ENCODE peak calls at places on chromosomes 6 and 20, in six cellular contexts. G is GM20000, O is cardiac muscle cell, U is H9, F is endodermal cell, X is heart left ventricle. Y is an unnamed sample.

GRCh38 chr6:13725570-13725969 is 13.9 kb upstream of the RANBP9 start:
- DNase-seq in G (no peak), O (no peak), U (no peak), F (no peak), X (no peak), Y (no peak)

GRCh38 chr6:53943410-53943809 is 148.6 kb downstream of the LRRC1 start:
- DNase-seq in G (no peak), O (peak), U (no peak), F (no peak), X (no peak), Y (no peak)

GRCh38 chr6:41278699-41279405 is 7.6 kb downstream of the TREM1 start:
- DNase-seq in G (peak), O (peak), U (peak), F (peak), X (peak), Y (peak)

GRCh38 chr6:163958646-163959045 is 544.1 kb downstream of the QKI start:
- DNase-seq in G (no peak), O (peak), U (no peak), F (no peak), X (no peak), Y (no peak)

GRCh38 chr6:116170358-116171057 is 44.6 kb upstream of the COL10A1 start:
- DNase-seq in G (no peak), O (no peak), U (no peak), F (peak), X (no peak), Y (no peak)

GRCh38 chr6:14542670-14543366 is 425.2 kb downstream of the CD83 start:
- DNase-seq in G (peak), O (peak), U (no peak), F (no peak), X (peak), Y (no peak)

GRCh38 chr20:49337357-49337756 is 59.5 kb upstream of the ZNFX1 start:
- DNase-seq in G (no peak), O (no peak), U (no peak), F (no peak), X (no peak), Y (no peak)

GRCh38 chr6:27139753-27140522 is 107.6 kb upstream of the PRSS16 start:
- DNase-seq in G (no peak), O (peak), U (no peak), F (peak), X (no peak), Y (peak)

GRCh38 chr6:56890683-56891429 is 64.1 kb upstream of the BEND6 start:
- DNase-seq in G (peak), O (peak), U (no peak), F (no peak), X (no peak), Y (no peak)

GRCh38 chr6:35967059-35967769 is 46.3 kb upstream of the SRPK1 start:
- DNase-seq in G (no peak), O (no peak), U (no peak), F (no peak), X (no peak), Y (no peak)

GRCh38 chr6:122609881-122610689 is at the start of gene PKIB:
- DNase-seq in G (peak), O (peak), U (peak), F (peak), X (peak), Y (peak)

GRCh38 chr6:133132583-133132982 is 108.6 kb upstream of the EYA4 start:
- DNase-seq in G (no peak), O (no peak), U (no peak), F (peak), X (no peak), Y (no peak)

GRCh38 chr6:16438677-16439615 is 200.6 kb downstream of the GMPR start:
- DNase-seq in G (peak), O (peak), U (no peak), F (no peak), X (no peak), Y (no peak)

GRCh38 chr20:49656304-49656703 is 57.4 kb downstream of the B4GALT5 start:
- DNase-seq in G (no peak), O (no peak), U (no peak), F (no peak), X (no peak), Y (no peak)

GRCh38 chr20:53079883-53080282 is 107.7 kb downstream of the TSHZ2 start:
- DNase-seq in G (no peak), O (no peak), U (no peak), F (no peak), X (no peak), Y (no peak)

GRCh38 chr6:17986656-17987575 is 519 bp downstream of the KIF13A start:
- DNase-seq in G (peak), O (peak), U (peak), F (peak), X (peak), Y (peak)

GRCh38 chr6:134669531-134669930 is 280.4 kb downstream of the ALDH8A1 start:
- DNase-seq in G (no peak), O (no peak), U (no peak), F (no peak), X (no peak), Y (no peak)

GRCh38 chr20:3749689-3750639 is 17.5 kb downstream of the HSPA12B start:
- DNase-seq in G (peak), O (no peak), U (peak), F (peak), X (no peak), Y (peak)

GRCh38 chr6:144468709-144469108 is 183.6 kb downstream of the UTRN start:
- DNase-seq in G (no peak), O (no peak), U (no peak), F (no peak), X (no peak), Y (no peak)

GRCh38 chr6:150328744-150329400 is 39.9 kb upstream of the IYD start:
- DNase-seq in G (no peak), O (no peak), U (no peak), F (no peak), X (no peak), Y (no peak)

GRCh38 chr6:68226460-68226859 is 408.6 kb upstream of the ADGRB3 start:
- DNase-seq in G (no peak), O (peak), U (no peak), F (no peak), X (no peak), Y (peak)
- TF ChIP-seq CTCF in G (peak), O (peak), U (peak), F (peak), X (no peak), Y (peak)

GRCh38 chr20:6122873-6123649 is at the start of gene FERMT1:
- DNase-seq in G (peak), O (peak), U (peak), F (peak), X (peak), Y (peak)
- TF ChIP-seq CTCF in G (no peak), O (peak), U (peak), F (peak), X (no peak), Y (no peak)

GRCh38 chr6:50380409-50381105 is 330.8 kb upstream of the DEFB112 start:
- DNase-seq in G (no peak), O (no peak), U (no peak), F (no peak), X (no peak), Y (no peak)

DNA sequence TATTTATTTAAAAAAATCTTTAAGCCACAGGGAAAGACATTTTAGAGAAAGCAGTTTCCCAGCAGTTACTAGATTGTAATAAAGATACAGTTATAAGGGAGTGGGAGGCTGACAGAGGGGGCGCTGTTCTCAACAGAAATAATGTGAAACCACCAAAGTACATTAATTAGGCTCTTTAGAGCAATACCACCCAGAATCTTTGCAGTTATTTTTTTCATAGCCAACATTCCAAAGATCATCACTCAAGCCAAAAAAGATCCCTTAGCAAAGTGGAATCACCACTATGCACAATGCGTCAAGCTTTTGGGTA is 331.3 kb upstream of the DEFB112 start:
- DNase-seq in G (no peak), O (no peak), U (no peak), F (peak), X (no peak), Y (peak)
- TF ChIP-seq CTCF in G (no peak), O (no peak), U (peak), F (peak), X (no peak), Y (peak)

GRCh38 chr6:45036101-45036500 is 292.0 kb upstream of the RUNX2 start:
- DNase-seq in G (no peak), O (no peak), U (no peak), F (no peak), X (no peak), Y (no peak)

GRCh38 chr6:45038226-45038625 is 289.9 kb upstream of the RUNX2 start:
- DNase-seq in G (no peak), O (no peak), U (no peak), F (no peak), X (no peak), Y (no peak)

GRCh38 chr6:45031601-45032000 is 296.5 kb upstream of the RUNX2 start:
- DNase-seq in G (no peak), O (no peak), U (no peak), F (no peak), X (no peak), Y (no peak)

GRCh38 chr6:45032426-45032825 is 295.7 kb upstream of the RUNX2 start:
- DNase-seq in G (no peak), O (no peak), U (no peak), F (no peak), X (no peak), Y (no peak)
- TF ChIP-seq CTCF in G (no peak), O (no peak), U (no peak), F (no peak), X (no peak), Y (no peak)

DNA sequence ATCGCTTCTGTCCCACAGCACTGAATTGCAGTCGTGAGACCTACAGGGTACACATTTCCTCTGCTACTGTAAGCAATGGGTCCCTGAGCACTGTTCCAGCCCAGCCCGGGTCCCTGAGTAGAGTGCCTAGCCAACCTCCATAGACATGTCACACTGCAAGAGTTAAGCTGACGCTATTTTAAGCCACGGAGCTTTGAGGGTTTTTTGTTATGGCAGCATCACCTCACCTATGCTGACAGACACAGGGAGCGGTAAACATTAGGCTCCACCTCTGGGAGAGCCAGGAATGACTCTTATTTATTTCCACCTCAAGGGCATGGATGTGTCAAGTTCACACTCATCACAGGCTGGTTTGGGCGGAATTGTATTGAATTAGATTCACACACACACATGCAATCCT is 45.1 kb downstream of the GRM4 start:
- DNase-seq in G (no peak), O (no peak), U (no peak), F (no peak), X (no peak), Y (no peak)
- TF ChIP-seq CTCF in G (no peak), O (no peak), U (no peak), F (no peak), X (no peak), Y (no peak)

GRCh38 chr6:72580281-72580940 is 41.5 kb upstream of the KCNQ5 start:
- DNase-seq in G (peak), O (peak), U (peak), F (peak), X (no peak), Y (peak)
- TF ChIP-seq CTCF in G (no peak), O (peak), U (peak), F (peak), X (no peak), Y (no peak)

DNA sequence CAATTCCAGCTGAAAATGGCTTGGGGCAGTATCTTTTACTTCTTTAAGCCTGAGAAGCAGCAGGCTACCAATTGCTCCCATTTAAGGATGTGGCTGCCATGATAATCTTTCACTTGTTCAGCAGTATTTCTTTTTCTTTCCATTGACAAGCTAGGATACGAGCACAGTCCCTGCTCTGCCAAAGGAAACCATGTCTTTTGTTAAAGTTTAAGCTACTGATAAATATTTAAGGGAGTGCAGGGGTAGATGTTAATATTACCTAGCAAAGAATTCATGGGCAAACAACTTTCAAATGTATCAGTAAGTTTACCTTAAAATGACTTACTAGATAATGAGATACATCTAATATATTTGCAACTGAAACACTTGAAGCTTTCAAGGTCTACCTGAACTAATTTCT is 77.3 kb downstream of the OPN5 start:
- DNase-seq in G (no peak), O (no peak), U (no peak), F (no peak), X (no peak), Y (no peak)
- TF ChIP-seq CTCF in G (no peak), O (no peak), U (no peak), F (no peak), X (no peak), Y (no peak)

DNA sequence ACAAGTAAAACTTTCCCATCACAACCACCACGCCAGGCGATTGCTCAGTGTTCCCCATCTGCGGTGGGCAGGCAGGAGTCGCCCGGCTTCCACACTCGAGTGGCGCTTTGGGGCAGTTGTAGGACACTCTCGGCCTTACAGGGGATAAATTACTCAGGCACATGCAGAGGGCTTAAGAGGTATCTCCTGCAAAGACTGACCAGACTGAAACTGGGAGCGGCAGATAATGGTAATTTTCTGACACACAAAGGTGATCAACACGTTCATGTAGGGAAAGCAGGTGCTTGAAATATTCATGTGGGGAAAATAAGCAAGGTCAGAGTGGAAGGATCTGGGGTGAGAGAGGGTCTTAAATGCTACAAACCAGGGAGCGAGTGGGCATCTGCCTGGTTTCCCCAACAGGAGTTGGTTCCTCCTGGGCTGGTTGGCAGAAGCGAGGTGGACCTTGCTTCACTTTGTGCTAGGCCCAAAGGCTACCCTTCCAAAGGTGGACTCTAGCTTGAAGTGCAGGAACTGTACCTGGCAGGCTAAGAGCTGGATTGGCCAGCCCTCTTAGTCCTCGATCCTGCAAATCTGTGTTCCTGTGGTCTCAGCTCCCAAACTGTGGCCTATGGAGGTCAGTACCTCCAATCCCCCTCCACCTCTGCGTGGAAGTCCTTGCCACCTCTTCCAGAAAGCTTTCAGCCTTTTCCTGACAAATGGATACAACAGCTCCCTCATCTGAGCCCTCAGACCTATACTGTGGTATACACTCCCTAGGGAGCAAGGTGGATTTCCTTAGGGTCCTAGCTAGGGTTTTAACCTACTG is 16.7 kb downstream of the PLAGL2 start:
- DNase-seq in G (no peak), O (no peak), U (peak), F (peak), X (no peak), Y (no peak)
- TF ChIP-seq CTCF in G (no peak), O (no peak), U (no peak), F (no peak), X (no peak), Y (no peak)

Y was measured in endothelial cell.